ENCODE peak calls at places on chromosomes 5 and 9, in five cellular contexts. One of them, this sample, is unnamed.

GRCh38 chr5:147911427-147911826 is 5.1 kb upstream of the C5orf46 start:
- DNase-seq in sigmoid colon: peak; percentile 93
- DNase-seq in heart left ventricle: peak; percentile 71
- DNase-seq in gastrocnemius medialis: peak; percentile 78
- DNase-seq in GM12878: no peak
- DNase-seq in this sample: no peak

GRCh38 chr5:72598461-72599433 is 91.5 kb upstream of the ZNF366 start:
- DNase-seq in GM12878: no peak
- DNase-seq in heart left ventricle: no peak
- DNase-seq in sigmoid colon: no peak
- DNase-seq in gastrocnemius medialis: no peak
- DNase-seq in this sample: no peak

GRCh38 chr5:16809816-16810502 is 126.1 kb downstream of the MYO10 start:
- DNase-seq in heart left ventricle: peak; percentile 37
- DNase-seq in gastrocnemius medialis: no peak
- DNase-seq in sigmoid colon: no peak
- DNase-seq in GM12878: no peak
- DNase-seq in this sample: no peak

GRCh38 chr9:103186959-103187358 is 191.8 kb downstream of the CYLC2 start:
- DNase-seq in GM12878: no peak
- DNase-seq in gastrocnemius medialis: no peak
- DNase-seq in heart left ventricle: no peak
- DNase-seq in sigmoid colon: no peak
- DNase-seq in this sample: no peak

GRCh38 chr5:14829396-14829795 is 42.2 kb downstream of the ANKH start:
- DNase-seq in sigmoid colon: no peak
- DNase-seq in gastrocnemius medialis: peak; percentile 38
- DNase-seq in heart left ventricle: no peak
- DNase-seq in GM12878: no peak
- DNase-seq in this sample: no peak

GRCh38 chr9:110049699-110050450 is 158.1 kb downstream of the C9orf152 start:
- DNase-seq in gastrocnemius medialis: no peak
- DNase-seq in sigmoid colon: peak; percentile 68
- DNase-seq in heart left ventricle: peak; percentile 55
- DNase-seq in GM12878: no peak
- DNase-seq in this sample: no peak

GRCh38 chr9:119370816-119371215 is 1.6 kb upstream of the BRINP1 start:
- DNase-seq in sigmoid colon: no peak
- DNase-seq in heart left ventricle: peak; percentile 27
- DNase-seq in GM12878: no peak
- DNase-seq in gastrocnemius medialis: no peak
- DNase-seq in this sample: no peak

GRCh38 chr5:85453026-85453349 is 1068.3 kb upstream of the EDIL3 start:
- DNase-seq in GM12878: no peak
- DNase-seq in gastrocnemius medialis: no peak
- DNase-seq in sigmoid colon: no peak
- DNase-seq in heart left ventricle: no peak
- DNase-seq in this sample: no peak

GRCh38 chr5:38263983-38264382 is 5.6 kb downstream of the EGFLAM start:
- DNase-seq in GM12878: no peak
- DNase-seq in sigmoid colon: no peak
- DNase-seq in gastrocnemius medialis: no peak
- DNase-seq in heart left ventricle: no peak
- DNase-seq in this sample: no peak

GRCh38 chr5:141650851-141651727 is at the start of gene FCHSD1:
- DNase-seq in heart left ventricle: peak; percentile 89
- DNase-seq in sigmoid colon: peak; percentile 95
- DNase-seq in GM12878: no peak
- DNase-seq in gastrocnemius medialis: peak; percentile 70
- DNase-seq in this sample: peak; percentile 93

GRCh38 chr5:158560170-158560569 is 539.5 kb downstream of the EBF1 start:
- DNase-seq in GM12878: peak; percentile 80
- DNase-seq in sigmoid colon: no peak
- DNase-seq in heart left ventricle: peak; percentile 56
- DNase-seq in gastrocnemius medialis: no peak
- DNase-seq in this sample: no peak

GRCh38 chr9:98687911-98688310 is 20.8 kb downstream of the GABBR2 start:
- DNase-seq in sigmoid colon: no peak
- DNase-seq in heart left ventricle: no peak
- DNase-seq in GM12878: no peak
- DNase-seq in gastrocnemius medialis: no peak
- DNase-seq in this sample: no peak

GRCh38 chr5:154756203-154756870 is 1.2 kb downstream of the LARP1 start:
- DNase-seq in GM12878: no peak
- DNase-seq in heart left ventricle: peak; percentile 61
- DNase-seq in gastrocnemius medialis: peak; percentile 32
- DNase-seq in sigmoid colon: peak; percentile 76
- DNase-seq in this sample: peak; percentile 81

GRCh38 chr9:123584202-123585176 is 228.5 kb downstream of the CRB2 start:
- DNase-seq in sigmoid colon: no peak
- DNase-seq in heart left ventricle: no peak
- DNase-seq in GM12878: no peak
- DNase-seq in gastrocnemius medialis: no peak
- DNase-seq in this sample: no peak

GRCh38 chr5:84378420-84378819 is 6.3 kb downstream of the EDIL3 start:
- DNase-seq in GM12878: no peak
- DNase-seq in gastrocnemius medialis: no peak
- DNase-seq in heart left ventricle: no peak
- DNase-seq in sigmoid colon: no peak
- DNase-seq in this sample: no peak

GRCh38 chr5:172707285-172708182 is 63.5 kb downstream of the DUSP1 start:
- DNase-seq in gastrocnemius medialis: no peak
- DNase-seq in sigmoid colon: no peak
- DNase-seq in GM12878: no peak
- DNase-seq in heart left ventricle: no peak
- DNase-seq in this sample: no peak

GRCh38 chr9:106888992-106889631 is 26.1 kb downstream of the ZNF462 start:
- DNase-seq in sigmoid colon: no peak
- DNase-seq in heart left ventricle: no peak
- DNase-seq in GM12878: no peak
- DNase-seq in gastrocnemius medialis: no peak
- DNase-seq in this sample: no peak

DNA sequence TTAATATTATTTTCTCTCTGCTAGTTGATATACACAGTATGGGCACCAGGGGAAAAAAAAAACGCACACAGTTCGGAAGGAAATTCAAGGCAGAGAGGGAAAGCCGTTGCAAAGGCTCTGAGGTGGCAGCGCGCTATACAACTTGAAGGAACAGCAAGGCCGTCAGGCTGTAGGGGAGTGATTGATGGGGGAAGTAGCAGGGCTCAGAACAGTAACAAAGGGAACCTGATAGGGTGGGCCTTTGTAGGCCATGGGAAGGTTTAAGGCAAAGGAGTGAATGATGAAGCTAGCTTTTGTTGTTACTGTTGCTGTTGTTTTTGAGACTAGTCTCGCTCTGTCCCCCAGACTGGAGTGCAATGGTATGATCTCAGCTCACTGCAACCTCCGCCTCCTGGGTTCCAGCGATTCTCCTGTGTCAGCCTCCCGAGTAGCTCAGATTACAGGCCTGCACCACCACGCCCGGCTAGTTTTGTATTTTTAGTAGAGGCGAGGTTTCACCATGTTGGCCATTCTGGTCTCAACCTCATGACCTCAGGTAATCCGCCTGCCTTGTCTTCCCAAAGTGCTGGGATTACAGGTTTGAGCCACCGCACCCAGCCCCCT is 27.0 kb downstream of the AQP7 start:
- DNase-seq in gastrocnemius medialis: no peak
- DNase-seq in sigmoid colon: no peak
- DNase-seq in GM12878: no peak
- DNase-seq in heart left ventricle: no peak
- DNase-seq in this sample: peak; percentile 46
- H3K4me3 ChIP-seq in gastrocnemius medialis: peak overlapping the region; percentile 26
- H3K4me3 ChIP-seq in sigmoid colon: no peak overlapping the region
- H3K4me3 ChIP-seq in GM12878: no peak overlapping the region
- H3K4me3 ChIP-seq in heart left ventricle: no peak overlapping the region
- H3K4me3 ChIP-seq in this sample: peak overlapping the region; percentile 10

DNA sequence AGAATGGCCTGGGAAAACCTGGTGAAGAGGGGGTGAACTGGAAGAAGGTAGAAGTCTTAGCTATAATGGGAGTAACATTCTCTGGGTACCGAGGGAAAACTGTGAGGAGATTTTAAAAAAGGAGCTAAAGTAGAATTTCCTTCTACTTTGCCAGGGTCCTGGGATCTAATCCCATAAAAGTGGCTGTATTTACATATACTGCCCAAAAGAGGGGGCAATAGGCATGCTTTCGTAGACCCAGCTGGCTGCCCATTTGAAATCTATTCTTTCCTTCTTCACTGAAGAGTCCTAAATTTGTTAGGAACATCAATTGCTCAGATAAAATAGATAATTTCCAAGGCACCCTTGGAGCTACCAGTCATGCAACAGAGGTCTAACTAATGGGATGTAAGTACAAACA is 159.2 kb downstream of the CDC42SE2 start:
- DNase-seq in gastrocnemius medialis: no peak
- DNase-seq in GM12878: no peak
- DNase-seq in heart left ventricle: no peak
- DNase-seq in sigmoid colon: no peak
- DNase-seq in this sample: no peak
- TF ChIP-seq CTCF in gastrocnemius medialis: no peak
- TF ChIP-seq CTCF in GM12878: peak; percentile 55
- TF ChIP-seq CTCF in heart left ventricle: peak; percentile 55
- TF ChIP-seq CTCF in sigmoid colon: no peak
- TF ChIP-seq CTCF in this sample: peak; percentile 17

GRCh38 chr9:95508242-95508967 is 8.4 kb downstream of the PTCH1 start:
- DNase-seq in GM12878: no peak
- DNase-seq in sigmoid colon: no peak
- DNase-seq in heart left ventricle: no peak
- DNase-seq in gastrocnemius medialis: no peak
- DNase-seq in this sample: no peak

GRCh38 chr9:95506692-95507455 is 9.9 kb downstream of the PTCH1 start:
- DNase-seq in gastrocnemius medialis: no peak
- DNase-seq in GM12878: no peak
- DNase-seq in sigmoid colon: peak; percentile 77
- DNase-seq in heart left ventricle: peak; percentile 61
- DNase-seq in this sample: no peak

GRCh38 chr9:95508968-95509850 is 7.6 kb downstream of the PTCH1 start:
- DNase-seq in heart left ventricle: peak; percentile 89
- DNase-seq in GM12878: peak; percentile 56
- DNase-seq in gastrocnemius medialis: peak; percentile 76
- DNase-seq in sigmoid colon: peak; percentile 94
- DNase-seq in this sample: peak; percentile 89

GRCh38 chr9:95506438-95506691 is 10.4 kb downstream of the PTCH1 start:
- DNase-seq in gastrocnemius medialis: no peak
- DNase-seq in heart left ventricle: peak; percentile 64
- DNase-seq in GM12878: no peak
- DNase-seq in sigmoid colon: no peak
- DNase-seq in this sample: no peak

GRCh38 chr9:95507456-95508241 is 9.1 kb downstream of the PTCH1 start:
- DNase-seq in heart left ventricle: peak; percentile 70
- DNase-seq in GM12878: no peak
- DNase-seq in sigmoid colon: peak; percentile 78
- DNase-seq in gastrocnemius medialis: peak; percentile 42
- DNase-seq in this sample: peak; percentile 85
- TF ChIP-seq POLR2A in heart left ventricle: no peak
- TF ChIP-seq POLR2A in GM12878: no peak
- TF ChIP-seq POLR2A in sigmoid colon: no peak
- TF ChIP-seq POLR2A in gastrocnemius medialis: peak; percentile 29
- TF ChIP-seq POLR2A in this sample: no peak

GRCh38 chr5:77772729-77773128 is 3.4 kb downstream of the TBCA start:
- DNase-seq in gastrocnemius medialis: no peak
- DNase-seq in heart left ventricle: no peak
- DNase-seq in sigmoid colon: no peak
- DNase-seq in GM12878: no peak
- DNase-seq in this sample: no peak

GRCh38 chr5:77768978-77769377 is 7.2 kb downstream of the TBCA start:
- DNase-seq in sigmoid colon: no peak
- DNase-seq in heart left ventricle: no peak
- DNase-seq in GM12878: no peak
- DNase-seq in gastrocnemius medialis: no peak
- DNase-seq in this sample: no peak

GRCh38 chr5:77771452-77771851 is 4.7 kb downstream of the TBCA start:
- DNase-seq in sigmoid colon: no peak
- DNase-seq in gastrocnemius medialis: no peak
- DNase-seq in heart left ventricle: no peak
- DNase-seq in GM12878: no peak
- DNase-seq in this sample: no peak

GRCh38 chr5:77767301-77767700 is 8.8 kb downstream of the TBCA start:
- DNase-seq in heart left ventricle: no peak
- DNase-seq in GM12878: no peak
- DNase-seq in sigmoid colon: no peak
- DNase-seq in gastrocnemius medialis: no peak
- DNase-seq in this sample: no peak

GRCh38 chr5:77770293-77771005 is 5.7 kb downstream of the TBCA start:
- DNase-seq in heart left ventricle: no peak
- DNase-seq in sigmoid colon: no peak
- DNase-seq in GM12878: no peak
- DNase-seq in gastrocnemius medialis: no peak
- DNase-seq in this sample: no peak
- H3K4me3 ChIP-seq in heart left ventricle: no peak overlapping the region
- H3K4me3 ChIP-seq in sigmoid colon: no peak overlapping the region
- H3K4me3 ChIP-seq in GM12878: peak overlapping the region; percentile 3
- H3K4me3 ChIP-seq in gastrocnemius medialis: no peak overlapping the region
- H3K4me3 ChIP-seq in this sample: no peak overlapping the region

DNA sequence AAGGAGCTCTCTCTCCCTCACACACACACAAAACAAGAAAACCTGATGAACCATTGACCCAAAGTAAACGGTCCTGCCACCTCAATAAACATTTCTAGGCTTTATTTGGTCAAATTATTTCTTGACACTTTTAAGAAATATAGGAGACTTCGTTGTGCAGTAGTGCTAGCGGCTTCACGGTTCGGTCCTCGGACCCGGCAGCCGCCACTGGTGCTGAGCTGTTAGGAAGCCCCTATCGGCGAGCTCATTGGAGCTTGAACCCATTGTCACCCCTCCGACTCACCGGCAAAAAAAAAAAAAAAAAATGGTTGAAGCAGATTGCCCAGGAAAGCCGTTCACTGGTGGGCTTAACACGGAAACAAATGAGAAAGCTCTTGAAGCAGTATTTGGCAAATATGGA is 1695.6 kb upstream of the ACO1 start:
- DNase-seq in GM12878: no peak
- DNase-seq in sigmoid colon: no peak
- DNase-seq in gastrocnemius medialis: no peak
- DNase-seq in heart left ventricle: no peak
- DNase-seq in this sample: no peak
- TF ChIP-seq CTCF in GM12878: no peak
- TF ChIP-seq CTCF in sigmoid colon: no peak
- TF ChIP-seq CTCF in gastrocnemius medialis: no peak
- TF ChIP-seq CTCF in heart left ventricle: no peak
- TF ChIP-seq CTCF in this sample: no peak

DNA sequence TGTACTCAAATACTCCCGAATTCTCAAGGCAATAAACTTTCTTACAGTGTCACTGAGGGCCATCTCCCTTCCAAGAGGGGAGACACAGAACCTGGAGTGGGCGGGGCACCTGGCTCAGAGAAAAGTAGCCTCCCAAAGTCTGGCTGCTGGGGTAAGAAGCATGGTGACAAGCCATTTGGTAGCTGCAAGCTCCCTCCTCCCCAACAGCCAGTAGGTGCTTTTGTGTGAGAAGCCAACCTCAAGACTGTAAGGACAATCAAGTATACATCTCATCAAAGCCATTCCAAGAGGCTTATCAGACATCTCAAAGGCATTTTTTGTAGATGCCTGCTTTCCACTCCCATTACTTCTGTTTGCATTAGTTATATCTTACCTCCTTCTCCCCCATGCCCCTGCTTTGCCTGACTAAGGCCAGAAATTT is 1.4 kb downstream of the DAB2 start:
- DNase-seq in gastrocnemius medialis: no peak
- DNase-seq in heart left ventricle: peak; percentile 33
- DNase-seq in sigmoid colon: no peak
- DNase-seq in GM12878: no peak
- DNase-seq in this sample: no peak
- TF ChIP-seq POLR2A in gastrocnemius medialis: no peak
- TF ChIP-seq POLR2A in heart left ventricle: no peak
- TF ChIP-seq POLR2A in sigmoid colon: no peak
- TF ChIP-seq POLR2A in GM12878: no peak
- TF ChIP-seq POLR2A in this sample: no peak